ENCODE peak calls at places on chromosome 7, in four cellular contexts. M is cardiac fibroblast, K is mesothelial cell of epicardium, I is lower leg skin. X is an unnamed sample.

GRCh38 chr7:151859111-151859947 is 17.6 kb downstream of the PRKAG2 start:
- DNase-seq in M (no peak), K (no peak), I (no peak), X (no peak)

GRCh38 chr7:149818536-149818840 is 19.7 kb upstream of the ZNF862 start:
- DNase-seq in M (no peak), K (no peak), I (no peak), X (no peak)

GRCh38 chr7:137909042-137909441 is 62.3 kb upstream of the DGKI start:
- DNase-seq in M (peak; percentile 46), K (no peak), I (no peak), X (no peak)

GRCh38 chr7:45574521-45575500 is 643 bp downstream of the ADCY1 start:
- DNase-seq in M (peak; percentile 54), K (peak; percentile 51), I (no peak), X (peak; percentile 35)

GRCh38 chr7:36032362-36032818 is 120.7 kb upstream of the EEPD1 start:
- DNase-seq in M (no peak), K (no peak), I (no peak), X (no peak)

GRCh38 chr7:32453286-32454011 is 36.7 kb downstream of the LSM5 start:
- DNase-seq in M (no peak), K (no peak), I (no peak), X (no peak)

GRCh38 chr7:1529383-1530116 is 952 bp upstream of the MAFK start:
- DNase-seq in M (no peak), K (no peak), I (no peak), X (no peak)

GRCh38 chr7:48246073-48246472 is 74.8 kb downstream of the ABCA13 start:
- DNase-seq in M (no peak), K (no peak), I (no peak), X (no peak)

GRCh38 chr7:33905389-33906032 is at the start of gene BMPER:
- DNase-seq in M (no peak), K (peak; percentile 36), I (no peak), X (no peak)

GRCh38 chr7:320297-320696 is 30.3 kb downstream of the FOXL3 start:
- DNase-seq in M (no peak), K (no peak), I (no peak), X (no peak)

GRCh38 chr7:142231716-142232115 is 26.1 kb downstream of the PRSS58 start:
- DNase-seq in M (no peak), K (no peak), I (no peak), X (peak; percentile 20)

GRCh38 chr7:66847879-66848810 is 72.9 kb upstream of the TMEM248 start:
- DNase-seq in M (peak; percentile 62), K (no peak), I (no peak), X (peak; percentile 79)

GRCh38 chr7:1693991-1694524 is 24.0 kb downstream of the ELFN1 start:
- DNase-seq in M (peak; percentile 70), K (peak; percentile 57), I (no peak), X (no peak)

X was measured in HepG2.